ENCODE peak calls at places on chromosomes 13 and 19, in eight cellular contexts. O, X, Q, Z, U, J, L and Y are unnamed samples.

GRCh38 chr19:33767898-33768413 is 28.7 kb upstream of the KCTD15 start:
- DNase-seq in L (no peak), U (no peak), X (peak), Z (no peak), Q (no peak), J (no peak), O (no peak), Y (peak)

GRCh38 chr19:2087621-2088100 is 8.5 kb downstream of the MOB3A start:
- DNase-seq in X (no peak), J (no peak), U (no peak), O (peak), Z (no peak), Q (no peak), L (no peak), Y (no peak)

GRCh38 chr19:46861691-46862503 is 1.1 kb downstream of the ARHGAP35 start:
- DNase-seq in J (peak), U (no peak), X (no peak), Z (no peak), L (no peak), Q (peak), O (peak), Y (peak)

GRCh38 chr19:9622531-9622930 is 1.5 kb upstream of the ZNF561 start:
- DNase-seq in J (no peak), L (no peak), O (no peak), Q (no peak), X (no peak), U (peak), Z (no peak), Y (no peak)

GRCh38 chr13:41004875-41005693 is 14.0 kb downstream of the ELF1 start:
- DNase-seq in Z (no peak), J (no peak), L (no peak), Q (no peak), U (no peak), X (no peak), O (no peak), Y (no peak)

GRCh38 chr19:6761053-6761676 is 6.1 kb downstream of the SH2D3A start:
- DNase-seq in J (no peak), L (no peak), X (no peak), Q (no peak), Z (no peak), O (no peak), U (no peak), Y (no peak)

GRCh38 chr19:1252818-1253513 is 4.6 kb downstream of the MIDN start:
- DNase-seq in X (peak), Z (no peak), U (peak), Q (peak), L (peak), J (peak), O (peak), Y (peak)

GRCh38 chr13:79423801-79424642 is 18.0 kb upstream of the RBM26 start:
- DNase-seq in L (no peak), Q (no peak), O (no peak), Z (no peak), X (peak), U (no peak), J (no peak), Y (no peak)

GRCh38 chr19:31880283-31880682 is 465.1 kb upstream of the ZNF507 start:
- DNase-seq in X (no peak), Q (no peak), Z (no peak), U (no peak), L (no peak), O (no peak), J (no peak), Y (no peak)
- H3K27ac ChIP-seq in X (no peak), Q (no peak), Z (no peak), U (no peak), L (no peak), O (no peak), J (no peak), Y (no peak)

DNA sequence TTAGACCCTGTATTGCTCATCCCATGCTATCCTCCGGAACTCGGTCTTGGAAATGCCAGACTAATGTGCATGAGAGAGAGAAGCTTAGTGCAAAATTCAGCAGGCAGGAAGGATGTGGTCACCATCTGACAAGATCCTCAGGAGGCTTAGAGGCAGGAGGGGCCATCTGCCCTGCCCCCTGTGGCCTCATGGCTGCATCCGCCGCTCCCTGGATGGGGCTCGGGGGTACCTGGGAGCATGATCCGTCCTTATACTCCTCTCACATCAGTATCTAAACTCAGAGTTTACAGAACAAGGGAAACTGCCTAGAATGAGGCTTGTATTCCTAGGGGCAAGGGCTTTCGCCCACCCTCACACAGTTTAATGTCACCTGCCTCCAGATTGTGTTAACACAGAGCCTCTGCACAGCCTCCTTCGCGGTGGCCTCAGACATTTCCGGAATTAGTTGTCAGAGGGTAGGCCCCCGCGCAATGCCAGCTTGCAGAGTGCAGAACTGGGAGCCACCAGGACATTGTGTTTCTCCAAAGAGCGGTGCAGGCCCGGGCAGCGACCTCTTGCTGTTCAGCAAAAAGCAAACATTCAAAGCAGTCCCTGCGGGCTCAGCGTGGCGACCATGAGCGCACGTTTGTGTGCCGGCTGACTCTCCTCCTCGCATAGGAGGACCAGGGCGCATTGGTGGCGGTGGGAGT is 39.2 kb downstream of the GPR12 start:
- DNase-seq in J (no peak), U (no peak), X (no peak), Z (no peak), L (no peak), O (no peak), Q (no peak), Y (no peak)
- TF ChIP-seq CTCF in J (no peak), U (no peak), X (no peak), Z (no peak), L (no peak), O (no peak), Q (no peak), Y (no peak)

DNA sequence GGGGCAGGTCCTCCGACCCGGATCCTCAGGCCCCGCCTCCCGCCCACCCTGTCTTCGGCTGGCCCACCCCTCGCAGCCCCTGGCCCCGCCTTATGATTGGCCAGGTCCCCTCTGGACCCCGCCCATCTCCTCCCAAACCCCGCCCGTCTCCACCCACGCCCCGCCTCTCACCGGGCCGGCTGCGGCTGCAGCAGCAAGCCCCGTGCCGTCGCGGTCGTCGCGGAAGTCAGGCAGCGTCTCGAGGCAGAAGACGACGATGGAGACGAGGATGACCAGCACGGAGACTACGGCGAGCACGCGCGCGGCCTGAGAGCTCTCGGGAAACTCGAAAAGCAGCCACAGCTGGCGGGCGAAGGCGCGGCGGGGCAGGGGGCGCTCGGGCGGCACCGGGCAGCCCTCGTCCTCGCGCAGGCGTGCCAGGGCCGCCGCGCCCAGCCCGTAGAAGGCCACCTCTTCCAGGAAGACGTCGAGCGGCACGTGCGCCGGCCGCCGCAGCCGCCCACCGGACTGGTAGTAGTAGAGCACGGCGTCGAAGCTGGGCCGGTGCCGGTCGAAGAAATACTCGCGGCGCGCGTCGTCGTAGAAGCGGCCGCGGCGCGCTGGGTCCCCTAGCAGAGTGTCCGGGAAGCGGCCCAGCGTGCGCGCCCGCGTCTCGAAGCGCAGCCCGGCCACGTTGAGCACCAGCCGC is 495 bp downstream of the KCNA7 start:
- DNase-seq in Q (no peak), L (no peak), X (no peak), U (no peak), O (no peak), J (no peak), Z (no peak), Y (no peak)
- H3K4me3 ChIP-seq in Q (no peak), L (no peak), X (no peak), U (no peak), O (no peak), J (no peak), Z (no peak), Y (no peak)

GRCh38 chr13:73778242-73778864 is 355.9 kb downstream of the KLF12 start:
- DNase-seq in O (no peak), X (no peak), Z (no peak), J (no peak), Q (no peak), U (no peak), L (no peak), Y (no peak)
- H3K27ac ChIP-seq in O (no peak), X (no peak), Z (no peak), J (no peak), Q (no peak), U (no peak), L (no peak), Y (no peak)

GRCh38 chr19:17725422-17726078 is 6.3 kb downstream of the MAP1S start:
- DNase-seq in J (no peak), U (no peak), Q (no peak), X (no peak), L (no peak), Z (no peak), O (no peak), Y (no peak)
- TF ChIP-seq CTCF in J (no peak), U (no peak), Q (no peak), X (peak), L (no peak), Z (peak), O (no peak), Y (peak)